ENCODE peak calls at places on chromosomes 6 and 20, in eight cellular contexts. H is SK-N-SH; I is left lung; C is heart right ventricle; F is progenitor cell of endocrine pancreas; G is CD8-positive, alpha-beta T cell; W is mesothelial cell of epicardium; O is Peyer's patch. B is an unnamed sample.

GRCh38 chr6:47034421-47034820 is 7.7 kb downstream of the ADGRF1 start:
- DNase-seq in I (no peak), W (no peak), G (no peak), O (no peak), C (no peak), H (no peak), F (no peak), B (no peak)

GRCh38 chr20:59604770-59605665 is 678 bp downstream of the PHACTR3 start:
- DNase-seq in H (peak; percentile 84), G (no peak), W (no peak), I (no peak), C (no peak), O (no peak), F (peak; percentile 50), B (no peak)

GRCh38 chr20:1122388-1123315 is 4.2 kb downstream of the PSMF1 start:
- DNase-seq in C (peak; percentile 50), O (peak; percentile 54), W (no peak), H (no peak), F (no peak), G (no peak), I (peak; percentile 42), B (no peak)

GRCh38 chr20:58610071-58610800 is 40.8 kb upstream of the STX16 start:
- DNase-seq in H (no peak), G (no peak), O (no peak), I (no peak), W (no peak), F (no peak), C (no peak), B (no peak)

GRCh38 chr6:52499026-52499425 is 77.8 kb downstream of the TRAM2 start:
- DNase-seq in C (no peak), W (no peak), H (no peak), O (no peak), F (no peak), G (no peak), I (no peak), B (no peak)

GRCh38 chr20:61429458-61430227 is 177.6 kb downstream of the CDH4 start:
- DNase-seq in O (no peak), W (no peak), F (no peak), G (no peak), C (no peak), H (no peak), I (no peak), B (no peak)

GRCh38 chr6:161054876-161055275 is 63.3 kb downstream of the MAP3K4 start:
- DNase-seq in C (no peak), G (no peak), O (no peak), I (no peak), W (no peak), H (no peak), F (no peak), B (no peak)

GRCh38 chr6:95515975-95516374 is 61.4 kb upstream of the MANEA start:
- DNase-seq in O (no peak), G (no peak), H (no peak), F (no peak), I (no peak), W (no peak), C (no peak), B (no peak)

GRCh38 chr20:61521680-61522420 is 269.8 kb downstream of the CDH4 start:
- DNase-seq in C (no peak), G (no peak), F (no peak), W (no peak), O (no peak), I (no peak), H (no peak), B (no peak)

GRCh38 chr6:134175532-134176282 is 123.3 kb upstream of the SLC2A12 start:
- DNase-seq in F (no peak), H (peak; percentile 49), W (no peak), O (peak; percentile 76), C (peak; percentile 84), I (peak; percentile 74), G (peak; percentile 52), B (peak; percentile 76)

GRCh38 chr6:82415820-82416219 is 52.2 kb downstream of the TPBG start:
- DNase-seq in C (no peak), H (no peak), G (no peak), F (no peak), I (no peak), W (no peak), O (no peak), B (no peak)

DNA sequence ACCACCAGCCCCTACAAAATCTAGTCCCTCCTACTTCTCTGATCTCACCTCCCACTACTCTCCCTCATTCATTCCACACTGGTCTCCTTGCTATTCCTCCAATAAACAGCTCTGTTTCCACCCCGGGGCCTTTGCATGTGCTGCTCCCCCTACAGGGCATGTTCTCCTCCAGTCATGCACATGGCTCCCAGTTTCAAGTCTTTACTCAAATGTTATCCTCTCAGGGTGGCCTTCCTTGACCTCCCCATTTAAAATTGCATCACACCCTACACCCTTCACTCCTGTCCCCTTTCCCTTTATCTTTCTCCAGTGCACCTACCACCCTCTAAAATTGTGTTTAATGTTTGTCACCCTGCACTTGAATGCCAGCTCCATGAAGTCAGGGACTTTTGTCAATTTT is 174.5 kb downstream of the MRPL14 start:
- DNase-seq in I (no peak), F (no peak), H (no peak), C (no peak), G (no peak), O (no peak), W (no peak), B (no peak)
- TF ChIP-seq CTCF in I (no peak), F (peak; percentile 23), H (peak; percentile 23), C (no peak), G (no peak), O (no peak), W (no peak), B (no peak)

GRCh38 chr20:57310821-57311514 is 18.6 kb upstream of the SPO11 start:
- DNase-seq in H (no peak), F (no peak), C (no peak), G (no peak), W (no peak), I (no peak), O (no peak), B (no peak)
- TF ChIP-seq CTCF in H (no peak), F (no peak), C (no peak), G (no peak), W (no peak), I (no peak), O (no peak), B (no peak)

DNA sequence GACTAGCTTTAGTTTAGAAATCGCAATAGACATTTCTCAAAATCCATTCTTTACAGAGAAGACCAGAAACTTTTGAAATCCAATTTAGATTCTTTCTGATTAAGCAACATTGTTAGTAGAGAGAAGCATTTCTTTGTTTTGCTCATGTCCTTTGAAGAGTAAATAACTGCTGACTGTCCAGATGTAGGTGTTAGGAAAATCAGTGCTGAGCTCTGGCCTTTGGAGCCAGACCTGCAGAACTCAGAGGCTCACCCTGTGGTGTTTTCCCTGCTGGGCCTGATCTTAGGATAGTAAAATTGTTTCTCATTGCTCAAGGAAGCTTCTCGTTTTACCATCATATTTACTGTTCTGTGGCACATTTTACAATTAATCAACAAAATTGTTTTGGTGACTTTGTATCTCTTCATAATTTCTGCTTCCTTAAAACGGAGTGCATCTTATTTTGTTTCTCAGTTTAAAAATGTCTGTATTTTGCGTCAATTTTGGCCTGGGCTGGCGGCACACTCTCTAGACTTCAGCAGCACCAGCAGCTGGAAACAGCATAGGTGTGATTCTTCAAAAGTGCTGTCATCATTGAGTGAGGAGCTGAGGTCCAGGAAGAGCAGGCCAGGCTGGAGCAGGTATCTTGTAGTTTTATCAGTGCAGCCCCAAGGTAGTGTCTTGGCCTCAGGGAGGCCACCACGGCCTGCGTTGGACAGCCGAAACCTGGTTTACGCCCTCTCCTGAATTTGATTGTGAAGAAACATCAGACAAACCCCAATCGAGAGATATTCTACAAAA is 8.3 kb upstream of the ZDHHC14 start:
- DNase-seq in F (no peak), H (no peak), G (no peak), O (no peak), I (no peak), C (no peak), W (no peak), B (no peak)
- TF ChIP-seq CTCF in F (no peak), H (no peak), G (no peak), O (no peak), I (no peak), C (no peak), W (no peak), B (no peak)

GRCh38 chr20:36104856-36105255 is 49.7 kb upstream of the EPB41L1 start:
- DNase-seq in G (no peak), I (no peak), O (no peak), C (no peak), H (no peak), F (no peak), W (no peak), B (no peak)

GRCh38 chr20:36102306-36102705 is 52.2 kb upstream of the EPB41L1 start:
- DNase-seq in C (no peak), H (no peak), I (no peak), F (no peak), G (no peak), O (no peak), W (no peak), B (no peak)

GRCh38 chr20:36104244-36104643 is 50.3 kb upstream of the EPB41L1 start:
- DNase-seq in G (no peak), W (no peak), F (no peak), I (no peak), H (no peak), C (no peak), O (no peak), B (no peak)

GRCh38 chr20:36101201-36101600 is 53.3 kb upstream of the EPB41L1 start:
- DNase-seq in F (no peak), W (no peak), I (peak; percentile 56), O (no peak), C (no peak), G (no peak), H (no peak), B (no peak)

DNA sequence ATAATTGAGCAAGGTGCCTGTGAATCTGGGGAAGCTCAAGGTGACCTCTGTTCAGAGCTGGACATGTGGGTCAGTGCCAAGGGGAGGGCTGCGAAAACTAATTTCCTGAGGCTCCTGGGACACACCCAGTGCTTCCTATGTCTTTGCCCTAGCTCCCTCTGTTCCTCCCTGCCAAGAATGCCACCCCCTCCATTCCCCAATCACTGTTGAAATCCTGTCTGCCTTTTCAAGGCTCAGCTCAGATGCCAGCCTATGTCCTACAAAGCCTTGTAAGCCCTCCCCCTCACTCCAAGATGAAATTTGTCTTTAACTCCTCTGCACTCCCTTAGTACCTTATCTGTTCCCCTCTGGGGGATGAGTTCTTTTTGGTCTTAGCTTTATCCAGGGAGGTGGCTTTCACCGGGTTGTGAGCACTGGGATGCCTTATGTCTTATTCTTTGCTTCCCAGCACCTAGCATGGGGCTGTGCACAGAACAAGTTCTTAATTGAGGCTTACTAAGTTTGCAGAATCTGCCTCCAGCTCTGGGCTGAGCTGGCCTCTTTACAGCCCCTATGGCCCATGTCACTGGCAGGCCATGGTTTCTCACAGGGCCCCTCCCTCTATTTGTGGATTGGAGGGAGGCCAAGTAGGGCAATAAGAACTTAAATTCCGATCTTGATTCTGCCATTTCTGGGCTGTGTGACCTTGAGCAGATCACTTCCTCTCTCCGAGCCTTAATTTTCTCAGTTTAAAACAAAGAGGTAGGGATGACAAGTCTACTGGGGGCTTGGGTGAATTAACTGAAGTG is 51.5 kb upstream of the EPB41L1 start:
- DNase-seq in F (no peak), C (no peak), I (peak; percentile 49), G (no peak), H (no peak), W (no peak), O (no peak), B (no peak)
- TF ChIP-seq CTCF in F (no peak), C (no peak), I (no peak), G (no peak), H (no peak), W (no peak), O (no peak), B (no peak)

GRCh38 chr6:65469650-65470049 is 237.4 kb downstream of the EYS start:
- DNase-seq in O (no peak), I (no peak), C (no peak), H (no peak), G (no peak), W (no peak), F (no peak), B (no peak)
- TF ChIP-seq CTCF in O (no peak), I (no peak), C (no peak), H (no peak), G (no peak), W (no peak), F (no peak), B (no peak)

B was measured in CD14-positive monocyte.